ENCODE peak calls at places on chromosomes 1 and 21, in six cellular contexts. P, W, F, T, E and O are unnamed samples.

GRCh38 chr1:115465802-115466363 is 127.8 kb upstream of the NGF start:
- DNase-seq in P (no peak), W (no peak), T (no peak), F (no peak), E (no peak), O (no peak)

GRCh38 chr1:17184822-17185484 is 20.0 kb upstream of the PADI1 start:
- DNase-seq in P (no peak), T (no peak), W (no peak), F (no peak), E (no peak), O (no peak)

GRCh38 chr1:7648761-7649384 is 122.2 kb upstream of the VAMP3 start:
- DNase-seq in P (no peak), T (no peak), F (no peak), E (peak), W (no peak), O (no peak)

GRCh38 chr1:3011631-3012510 is 9.4 kb upstream of the ACTRT2 start:
- DNase-seq in F (no peak), W (peak), P (no peak), E (no peak), T (no peak), O (no peak)

GRCh38 chr1:48227165-48228013 is 4.9 kb downstream of the SLC5A9 start:
- DNase-seq in T (no peak), W (no peak), P (no peak), F (no peak), E (no peak), O (no peak)

GRCh38 chr21:43997766-43998742 is 14.1 kb upstream of the TRAPPC10 start:
- DNase-seq in T (no peak), W (no peak), P (no peak), E (no peak), F (no peak), O (no peak)

GRCh38 chr1:31765041-31765467 is 914 bp upstream of the ADGRB2 start:
- DNase-seq in W (peak), P (peak), E (no peak), T (peak), F (no peak), O (no peak)

GRCh38 chr1:30446508-30446907 is 276.9 kb downstream of the MATN1 start:
- DNase-seq in E (no peak), W (no peak), F (no peak), P (no peak), T (no peak), O (no peak)

GRCh38 chr21:33212159-33212851 is 17.4 kb upstream of the IFNAR2 start:
- DNase-seq in P (no peak), E (no peak), F (no peak), W (no peak), T (no peak), O (no peak)

GRCh38 chr1:111725192-111725591 is 14.0 kb downstream of the INKA2 start:
- DNase-seq in W (peak), E (no peak), F (no peak), P (no peak), T (no peak), O (no peak)

GRCh38 chr1:6392081-6392879 is 1.3 kb downstream of the ACOT7 start:
- DNase-seq in F (no peak), P (no peak), W (no peak), E (no peak), T (no peak), O (no peak)

GRCh38 chr1:239386453-239387303 is at the start of gene CHRM3:
- DNase-seq in W (peak), P (peak), T (no peak), F (no peak), E (peak), O (no peak)

GRCh38 chr1:248834343-248834940 is 3.6 kb upstream of the ZNF672 start:
- DNase-seq in P (no peak), W (no peak), E (no peak), T (no peak), F (no peak), O (no peak)

GRCh38 chr1:31798433-31799195 is 17.2 kb downstream of the SPOCD1 start:
- DNase-seq in F (no peak), E (no peak), T (no peak), W (no peak), P (no peak), O (no peak)

GRCh38 chr1:1915911-1916835 is 1.1 kb downstream of the CALML6 start:
- DNase-seq in E (no peak), T (no peak), F (no peak), W (no peak), P (no peak), O (no peak)

GRCh38 chr21:41662761-41663160 is 104.1 kb downstream of the RIPK4 start:
- DNase-seq in P (no peak), F (no peak), E (no peak), W (no peak), T (no peak), O (no peak)

GRCh38 chr1:47023268-47024137 is at the start of gene CYP4X1:
- DNase-seq in F (no peak), E (peak), W (no peak), P (no peak), T (no peak), O (peak)

GRCh38 chr1:164768045-164768402 is 209.0 kb downstream of the PBX1 start:
- DNase-seq in F (no peak), W (no peak), T (no peak), P (no peak), E (no peak), O (no peak)

GRCh38 chr1:206714331-206715058 is 29.8 kb downstream of the MAPKAPK2 start:
- DNase-seq in F (no peak), E (no peak), W (peak), P (no peak), T (no peak), O (no peak)

GRCh38 chr1:32874860-32875793 is 4.4 kb upstream of the FNDC5 start:
- DNase-seq in P (no peak), W (no peak), F (no peak), T (no peak), E (no peak), O (no peak)

GRCh38 chr1:40312238-40313205 is 4.6 kb downstream of the COL9A2 start:
- DNase-seq in F (no peak), T (no peak), P (peak), W (no peak), E (no peak), O (no peak)

GRCh38 chr1:15186073-15186845 is 32.7 kb downstream of the TMEM51 start:
- DNase-seq in F (no peak), E (no peak), P (no peak), W (no peak), T (no peak), O (no peak)

GRCh38 chr1:228500143-228500736 is 13.1 kb downstream of the RNF187 start:
- DNase-seq in P (no peak), W (no peak), T (no peak), F (no peak), E (no peak), O (no peak)

GRCh38 chr1:183910780-183911179 is 105.9 kb downstream of the RGL1 start:
- DNase-seq in P (no peak), F (no peak), T (no peak), E (no peak), W (no peak), O (no peak)

GRCh38 chr1:3874736-3875135 is 17.5 kb downstream of the DFFB start:
- DNase-seq in T (no peak), P (no peak), E (no peak), F (no peak), W (no peak), O (no peak)

GRCh38 chr1:27992271-27992670 is 32.5 kb downstream of the XKR8 start:
- DNase-seq in F (peak), E (no peak), T (no peak), W (no peak), P (no peak), O (peak)

GRCh38 chr1:33330906-33331305 is 10.0 kb upstream of the A3GALT2 start:
- DNase-seq in F (no peak), E (no peak), T (no peak), W (no peak), P (no peak), O (no peak)

GRCh38 chr1:184075040-184076029 is 23.8 kb downstream of the TSEN15 start:
- DNase-seq in F (no peak), E (peak), T (peak), P (peak), W (peak), O (peak)

GRCh38 chr1:54814148-54814498 is 13.0 kb upstream of the TTC22 start:
- DNase-seq in F (no peak), P (no peak), E (no peak), W (no peak), T (no peak), O (no peak)

GRCh38 chr1:15950763-15951295 is 25.1 kb downstream of the ZBTB17 start:
- DNase-seq in P (no peak), T (no peak), W (no peak), E (peak), F (peak), O (no peak)

GRCh38 chr1:28792644-28793121 is 19.3 kb upstream of the OPRD1 start:
- DNase-seq in T (no peak), P (no peak), W (no peak), F (no peak), E (no peak), O (no peak)

GRCh38 chr1:230629511-230629910 is 12.8 kb upstream of the COG2 start:
- DNase-seq in E (no peak), W (no peak), T (no peak), F (no peak), P (no peak), O (no peak)

GRCh38 chr1:202861420-202862121 is 27.4 kb downstream of the RABIF start:
- DNase-seq in E (peak), F (no peak), W (peak), T (peak), P (peak), O (peak)

GRCh38 chr1:12177999-12178441 is 11.2 kb downstream of the TNFRSF1B start:
- DNase-seq in T (no peak), W (no peak), P (peak), F (peak), E (peak), O (peak)

GRCh38 chr1:37764888-37765441 is at the start of gene EPHA10:
- DNase-seq in P (peak), F (no peak), T (peak), E (no peak), W (peak), O (no peak)